ENCODE peak calls at places on chromosomes 3 and 15, in ten cellular contexts. D is PC-9; A is heart right ventricle; V is hepatocyte; P is fibroblast of lung; Q is upper lobe of right lung; E is HepG2; W is CD8-positive, alpha-beta T cell; U is Caco-2; F is BE2C. T is an unnamed sample.

GRCh38 chr3:133777807-133778568 is 27.6 kb upstream of the SRPRB start:
- DNase-seq in D (no peak), A (no peak), V (no peak), P (no peak), Q (no peak), E (no peak), W (no peak), U (no peak), F (no peak), T (no peak)

GRCh38 chr3:13528217-13528801 is 20.6 kb upstream of the FBLN2 start:
- DNase-seq in D (no peak), A (no peak), V (peak; percentile 42), P (no peak), Q (no peak), E (peak; percentile 41), W (no peak), U (no peak), F (peak; percentile 51), T (no peak)

GRCh38 chr3:65618599-65618998 is 420.1 kb downstream of the MAGI1 start:
- DNase-seq in D (no peak), A (no peak), V (no peak), P (no peak), Q (no peak), E (no peak), W (no peak), U (no peak), F (no peak), T (no peak)

GRCh38 chr3:67382551-67382950 is 271.9 kb downstream of the SUCLG2 start:
- DNase-seq in D (no peak), A (no peak), V (no peak), P (no peak), Q (no peak), E (no peak), W (no peak), U (no peak), F (no peak), T (no peak)

GRCh38 chr3:52554026-52554755 is 17.8 kb downstream of the UQCC5 start:
- DNase-seq in D (no peak), A (no peak), V (no peak), P (no peak), Q (no peak), E (no peak), W (no peak), U (no peak), F (no peak), T (no peak)

GRCh38 chr3:194285024-194285858 is 65.9 kb downstream of the CPN2 start:
- DNase-seq in D (no peak), A (no peak), V (no peak), P (peak; percentile 87), Q (peak; percentile 13), E (no peak), W (no peak), U (no peak), F (no peak), T (peak; percentile 69)

GRCh38 chr3:14841836-14842235 is 23.1 kb downstream of the FGD5 start:
- DNase-seq in D (no peak), A (no peak), V (no peak), P (no peak), Q (no peak), E (no peak), W (no peak), U (no peak), F (no peak), T (no peak)

GRCh38 chr15:77863491-77864105 is 213.9 kb downstream of the TBC1D2B start:
- DNase-seq in D (no peak), A (no peak), V (no peak), P (no peak), Q (peak; percentile 47), E (no peak), W (no peak), U (no peak), F (no peak), T (no peak)

GRCh38 chr15:60005352-60006202 is 1.5 kb downstream of the FOXB1 start:
- DNase-seq in D (peak; percentile 34), A (no peak), V (no peak), P (no peak), Q (no peak), E (no peak), W (no peak), U (no peak), F (no peak), T (no peak)

GRCh38 chr3:122055215-122055614 is at the start of gene CD86:
- DNase-seq in D (no peak), A (no peak), V (no peak), P (no peak), Q (no peak), E (no peak), W (no peak), U (no peak), F (no peak), T (peak; percentile 5)

GRCh38 chr3:110327870-110328269 is 743.7 kb upstream of the NECTIN3 start:
- DNase-seq in D (no peak), A (no peak), V (no peak), P (peak; percentile 19), Q (no peak), E (no peak), W (no peak), U (no peak), F (no peak), T (peak; percentile 46)

GRCh38 chr3:94115482-94115881 is 52.6 kb downstream of the NSUN3 start:
- DNase-seq in D (no peak), A (no peak), V (peak; percentile 24), P (peak; percentile 45), Q (no peak), E (no peak), W (no peak), U (no peak), F (peak; percentile 36), T (peak; percentile 46)

GRCh38 chr3:108393128-108393900 is 97.0 kb downstream of the HHLA2 start:
- DNase-seq in D (no peak), A (no peak), V (no peak), P (no peak), Q (no peak), E (no peak), W (no peak), U (no peak), F (no peak), T (no peak)

GRCh38 chr3:184730924-184731323 is 19.1 kb upstream of the MAGEF1 start:
- DNase-seq in D (no peak), A (no peak), V (no peak), P (no peak), Q (no peak), E (no peak), W (no peak), U (no peak), F (no peak), T (no peak)

GRCh38 chr3:76429536-76430177 is 610.2 kb upstream of the ROBO2 start:
- DNase-seq in D (no peak), A (no peak), V (no peak), P (no peak), Q (peak; percentile 9), E (no peak), W (no peak), U (no peak), F (no peak), T (no peak)

GRCh38 chr3:100645913-100646312 is 36.5 kb downstream of the ADGRG7 start:
- DNase-seq in D (peak; percentile 26), A (no peak), V (no peak), P (no peak), Q (no peak), E (no peak), W (no peak), U (no peak), F (no peak), T (no peak)

GRCh38 chr3:100647171-100647570 is 37.8 kb downstream of the ADGRG7 start:
- DNase-seq in D (no peak), A (no peak), V (no peak), P (no peak), Q (no peak), E (no peak), W (no peak), U (no peak), F (no peak), T (no peak)

GRCh38 chr3:100647673-100648072 is 38.3 kb downstream of the ADGRG7 start:
- DNase-seq in D (no peak), A (no peak), V (no peak), P (no peak), Q (no peak), E (no peak), W (no peak), U (no peak), F (no peak), T (no peak)

GRCh38 chr3:100653731-100654309 is 44.4 kb downstream of the ADGRG7 start:
- DNase-seq in D (no peak), A (no peak), V (no peak), P (no peak), Q (no peak), E (no peak), W (no peak), U (no peak), F (no peak), T (no peak)

GRCh38 chr3:100650651-100651611 is 41.5 kb downstream of the ADGRG7 start:
- DNase-seq in D (peak; percentile 86), A (no peak), V (no peak), P (peak; percentile 69), Q (no peak), E (no peak), W (no peak), U (no peak), F (no peak), T (peak; percentile 86)
- TF ChIP-seq CTCF in D (peak; percentile 47), A (no peak), V (peak; percentile 25), P (peak; percentile 22), Q (no peak), E (no peak), W (no peak), U (no peak), F (no peak), T (no peak)

GRCh38 chr15:85622432-85622831 is 172.3 kb downstream of the KLHL25 start:
- DNase-seq in D (no peak), A (no peak), V (no peak), P (peak; percentile 89), Q (no peak), E (no peak), W (no peak), U (no peak), F (no peak), T (no peak)
- H3K4me3 ChIP-seq in D (no peak overlapping the region), A (peak overlapping the region; percentile 59), V (no peak overlapping the region), P (peak overlapping the region; percentile 39), Q (peak overlapping the region; percentile 47), E (no peak overlapping the region), W (no peak overlapping the region), U (no peak overlapping the region), F (no peak overlapping the region), T (no peak overlapping the region)

DNA sequence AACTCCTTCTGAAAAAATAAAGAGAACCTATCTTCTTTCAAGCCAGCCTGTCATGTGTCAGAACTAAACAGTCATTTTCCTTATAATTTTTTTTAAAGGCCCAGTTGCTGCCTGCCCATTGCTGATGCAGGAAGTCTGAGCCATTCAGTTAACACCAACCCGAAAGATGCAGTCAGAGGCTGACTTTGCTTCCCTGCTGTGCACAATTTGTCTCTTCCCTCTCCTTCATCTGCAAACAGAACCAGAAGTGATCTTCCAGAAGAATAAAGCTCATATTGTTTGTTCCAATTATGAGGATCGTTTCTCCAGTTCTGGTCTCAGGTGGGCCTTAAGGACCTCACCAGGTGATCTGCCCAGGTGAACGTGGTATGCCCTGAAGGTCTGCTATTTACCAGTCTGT is 220.7 kb downstream of the SLCO3A1 start:
- DNase-seq in D (no peak), A (no peak), V (no peak), P (no peak), Q (no peak), E (no peak), W (no peak), U (no peak), F (no peak), T (peak; percentile 33)
- H3K27me3 ChIP-seq in D (no peaks in the 10 kb centered on the region), A (no peaks in the 10 kb centered on the region), V (no peaks in the 10 kb centered on the region), P (no peaks in the 10 kb centered on the region), Q (no peaks in the 10 kb centered on the region), E (no peaks in the 10 kb centered on the region), W (no peaks in the 10 kb centered on the region), U (no peaks in the 10 kb centered on the region), F (no peaks in the 10 kb centered on the region), T (no peaks in the 10 kb centered on the region)

GRCh38 chr3:146966124-146966523 is 361.0 kb upstream of the PLSCR5 start:
- DNase-seq in D (no peak), A (no peak), V (no peak), P (no peak), Q (no peak), E (no peak), W (no peak), U (no peak), F (no peak), T (no peak)
- TF ChIP-seq CTCF in D (no peak), A (no peak), V (no peak), P (no peak), Q (no peak), E (no peak), W (no peak), U (no peak), F (no peak), T (no peak)